ENCODE peak calls at places on chromosomes 2 and 18, in four cellular contexts. E is hepatocyte, Z is H9, R is IMR-90. S is an unnamed sample.

GRCh38 chr18:29753379-29753778 is 1289.2 kb downstream of the DSC3 start:
- DNase-seq in E (no peak), Z (no peak), R (peak), S (peak)

GRCh38 chr2:10868465-10869314 is 43.0 kb upstream of the KCNF1 start:
- DNase-seq in E (no peak), Z (no peak), R (peak), S (peak)

GRCh38 chr2:208248601-208249000 is 6.3 kb downstream of the IDH1 start:
- DNase-seq in E (no peak), Z (no peak), R (no peak), S (no peak)

GRCh38 chr2:117997872-117998454 is 15.9 kb downstream of the CCDC93 start:
- DNase-seq in E (no peak), Z (no peak), R (no peak), S (no peak)

GRCh38 chr18:44943201-44943881 is 262.7 kb downstream of the SETBP1 start:
- DNase-seq in E (peak), Z (peak), R (no peak), S (no peak)

GRCh38 chr2:179263460-179264237 is 983 bp downstream of the SESTD1 start:
- DNase-seq in E (peak), Z (no peak), R (peak), S (peak)

GRCh38 chr18:35143615-35144596 is 96.9 kb upstream of the ZNF397 start:
- DNase-seq in E (peak), Z (peak), R (peak), S (no peak)

GRCh38 chr18:12564378-12564777 is 93.5 kb downstream of the SPIRE1 start:
- DNase-seq in E (no peak), Z (no peak), R (no peak), S (no peak)

GRCh38 chr2:236607471-236608307 is 38.1 kb downstream of the ACKR3 start:
- DNase-seq in E (peak), Z (no peak), R (peak), S (no peak)

GRCh38 chr2:199742884-199743283 is 108.1 kb downstream of the FTCDNL1 start:
- DNase-seq in E (no peak), Z (no peak), R (no peak), S (no peak)

GRCh38 chr2:152132321-152132720 is 33.5 kb upstream of the CACNB4 start:
- DNase-seq in E (no peak), Z (no peak), R (peak), S (no peak)

GRCh38 chr2:139514946-139515345 is 734.8 kb upstream of the NXPH2 start:
- DNase-seq in E (no peak), Z (no peak), R (no peak), S (no peak)

GRCh38 chr2:19879115-19879514 is 22.7 kb downstream of the TTC32 start:
- DNase-seq in E (no peak), Z (no peak), R (no peak), S (peak)

GRCh38 chr2:9975805-9976447 is 24.4 kb downstream of the GRHL1 start:
- DNase-seq in E (peak), Z (no peak), R (peak), S (peak)

GRCh38 chr18:43590182-43590903 is 313.1 kb upstream of the SYT4 start:
- DNase-seq in E (peak), Z (no peak), R (no peak), S (peak)

GRCh38 chr2:217642944-217643343 is 359.9 kb downstream of the TNS1 start:
- DNase-seq in E (no peak), Z (no peak), R (no peak), S (no peak)

GRCh38 chr2:28620371-28620793 is 124.5 kb downstream of the PLB1 start:
- DNase-seq in E (no peak), Z (no peak), R (no peak), S (no peak)

GRCh38 chr2:203327582-203327917 is 644 bp upstream of the ABI2 start:
- DNase-seq in E (no peak), Z (no peak), R (no peak), S (peak)

GRCh38 chr2:66305714-66306113 is 129.2 kb upstream of the MEIS1 start:
- DNase-seq in E (no peak), Z (no peak), R (peak), S (no peak)
- H2AFZ ChIP-seq in E (no peak), Z (no peak), R (no peak), S (no peak)

GRCh38 chr2:102063948-102064678 is 72.4 kb downstream of the IL1R2 start:
- DNase-seq in E (peak), Z (peak), R (peak), S (peak)

GRCh38 chr2:102063360-102063947 is 71.7 kb downstream of the IL1R2 start:
- DNase-seq in E (peak), Z (no peak), R (peak), S (peak)

GRCh38 chr2:102061286-102061699 is 69.5 kb downstream of the IL1R2 start:
- DNase-seq in E (no peak), Z (no peak), R (no peak), S (no peak)

GRCh38 chr2:102061962-102062795 is 70.4 kb downstream of the IL1R2 start:
- DNase-seq in E (no peak), Z (no peak), R (peak), S (peak)

DNA sequence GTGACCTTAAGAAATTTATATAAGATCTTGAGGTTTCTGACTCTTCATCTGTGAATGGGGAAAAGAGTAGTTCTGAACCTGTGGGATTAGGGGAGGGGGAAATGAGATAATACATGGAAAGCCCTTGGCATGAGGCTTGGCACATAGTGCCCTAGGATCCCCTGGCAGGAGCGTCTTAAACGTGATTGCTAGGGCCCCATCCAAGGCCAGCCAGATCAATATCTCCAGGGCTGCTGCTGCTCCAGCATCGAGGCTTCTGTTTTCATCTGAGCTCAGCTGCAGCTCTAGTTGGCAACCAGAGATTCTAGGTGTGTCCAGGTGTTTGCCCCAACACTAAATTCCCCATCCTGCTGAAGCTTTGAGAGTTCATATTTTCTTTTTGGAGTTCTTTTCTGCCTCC is 71.0 kb downstream of the IL1R2 start:
- DNase-seq in E (no peak), Z (no peak), R (no peak), S (no peak)
- H2AFZ ChIP-seq in E (no peak), Z (no peak), R (no peak), S (no peak)

GRCh38 chr2:181420259-181421130 is 36.7 kb upstream of the ITGA4 start:
- DNase-seq in E (no peak), Z (no peak), R (no peak), S (no peak)
- H2AFZ ChIP-seq in E (no peak), Z (no peak), R (no peak), S (no peak)

GRCh38 chr18:48022021-48022420 is 91.6 kb upstream of the SMAD2 start:
- DNase-seq in E (no peak), Z (no peak), R (no peak), S (no peak)
- H2AFZ ChIP-seq in E (no peak), Z (no peak), R (no peak), S (no peak)

GRCh38 chr2:8300905-8301304 is 381.0 kb upstream of the ID2 start:
- DNase-seq in E (no peak), Z (peak), R (no peak), S (no peak)

GRCh38 chr2:8298783-8299182 is 383.1 kb upstream of the ID2 start:
- DNase-seq in E (peak), Z (no peak), R (no peak), S (no peak)

GRCh38 chr2:8300216-8300615 is 381.6 kb upstream of the ID2 start:
- DNase-seq in E (no peak), Z (no peak), R (no peak), S (no peak)

GRCh38 chr2:8297376-8298213 is 384.3 kb upstream of the ID2 start:
- DNase-seq in E (no peak), Z (no peak), R (no peak), S (no peak)

DNA sequence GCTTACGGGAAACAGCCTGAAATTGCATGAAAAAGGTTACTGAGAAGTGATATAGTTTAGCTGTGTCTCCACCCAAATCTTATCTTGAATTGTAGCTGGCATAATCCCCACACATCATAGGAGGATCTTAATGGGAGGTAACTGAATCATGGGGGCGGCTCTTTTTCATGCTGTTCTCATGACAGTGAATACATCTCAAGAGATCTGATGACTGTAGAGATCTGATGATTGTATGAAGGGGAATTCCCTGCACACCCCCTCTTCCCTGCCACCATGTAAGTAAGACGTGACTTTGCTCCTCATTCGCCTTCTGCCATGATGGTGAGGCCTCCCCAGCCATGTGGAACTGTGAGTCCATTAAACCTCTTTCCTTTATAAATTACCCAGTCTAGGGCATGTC is 385.5 kb upstream of the ID2 start:
- DNase-seq in E (no peak), Z (no peak), R (no peak), S (no peak)
- H2AFZ ChIP-seq in E (no peak), Z (no peak), R (no peak), S (no peak)

S was measured in osteoblast.